ENCODE peak calls at places on chromosomes 12 and 14, in eight cellular contexts. N, S, T, K, A, C, W and P are unnamed samples.

GRCh38 chr14:69183735-69184134 is 7.6 kb upstream of the EXD2 start:
- DNase-seq in N (no peak), S (no peak), T (peak), K (no peak), A (no peak), C (no peak), W (peak), P (no peak)

GRCh38 chr14:65206448-65207096 is 104.3 kb upstream of the MAX start:
- DNase-seq in N (no peak), S (no peak), T (peak), K (no peak), A (no peak), C (no peak), W (no peak), P (no peak)

GRCh38 chr12:5576011-5576410 is 144.1 kb downstream of the NTF3 start:
- DNase-seq in N (no peak), S (no peak), T (no peak), K (no peak), A (no peak), C (no peak), W (no peak), P (no peak)

GRCh38 chr14:80215756-80216581 is 4.7 kb upstream of the DIO2 start:
- DNase-seq in N (no peak), S (no peak), T (peak), K (no peak), A (no peak), C (no peak), W (peak), P (peak)

GRCh38 chr14:23182372-23183014 is 967 bp downstream of the SLC7A8 start:
- DNase-seq in N (peak), S (no peak), T (no peak), K (no peak), A (peak), C (peak), W (peak), P (no peak)

GRCh38 chr12:130987151-130987931 is 33.6 kb downstream of the ADGRD1 start:
- DNase-seq in N (no peak), S (no peak), T (no peak), K (no peak), A (no peak), C (no peak), W (peak), P (no peak)

GRCh38 chr14:23727566-23728335 is 91.6 kb downstream of the DHRS2 start:
- DNase-seq in N (no peak), S (no peak), T (peak), K (no peak), A (no peak), C (no peak), W (peak), P (no peak)

GRCh38 chr14:54730156-54730961 is 163.4 kb downstream of the SAMD4A start:
- DNase-seq in N (no peak), S (no peak), T (peak), K (no peak), A (no peak), C (no peak), W (no peak), P (no peak)

GRCh38 chr12:68435816-68436215 is 103.7 kb upstream of the MDM1 start:
- DNase-seq in N (no peak), S (no peak), T (peak), K (no peak), A (no peak), C (no peak), W (no peak), P (no peak)

GRCh38 chr14:26137161-26137560 is 460.7 kb downstream of the NOVA1 start:
- DNase-seq in N (no peak), S (no peak), T (no peak), K (no peak), A (no peak), C (no peak), W (peak), P (no peak)

GRCh38 chr12:54858562-54858961 is 4.2 kb downstream of the MUCL1 start:
- DNase-seq in N (no peak), S (no peak), T (no peak), K (no peak), A (no peak), C (no peak), W (no peak), P (no peak)

GRCh38 chr12:26287666-26288408 is 92.5 kb downstream of the SSPN start:
- DNase-seq in N (no peak), S (no peak), T (no peak), K (no peak), A (peak), C (no peak), W (no peak), P (no peak)

GRCh38 chr12:19316420-19316819 is 122.9 kb upstream of the AEBP2 start:
- DNase-seq in N (no peak), S (no peak), T (peak), K (no peak), A (no peak), C (no peak), W (no peak), P (no peak)

GRCh38 chr12:124713436-124714082 is 146.1 kb upstream of the NCOR2 start:
- DNase-seq in N (peak), S (no peak), T (peak), K (no peak), A (peak), C (no peak), W (no peak), P (peak)

GRCh38 chr12:118371354-118372282 is 1.1 kb downstream of the TAOK3 start:
- DNase-seq in N (no peak), S (peak), T (no peak), K (no peak), A (no peak), C (peak), W (peak), P (no peak)

DNA sequence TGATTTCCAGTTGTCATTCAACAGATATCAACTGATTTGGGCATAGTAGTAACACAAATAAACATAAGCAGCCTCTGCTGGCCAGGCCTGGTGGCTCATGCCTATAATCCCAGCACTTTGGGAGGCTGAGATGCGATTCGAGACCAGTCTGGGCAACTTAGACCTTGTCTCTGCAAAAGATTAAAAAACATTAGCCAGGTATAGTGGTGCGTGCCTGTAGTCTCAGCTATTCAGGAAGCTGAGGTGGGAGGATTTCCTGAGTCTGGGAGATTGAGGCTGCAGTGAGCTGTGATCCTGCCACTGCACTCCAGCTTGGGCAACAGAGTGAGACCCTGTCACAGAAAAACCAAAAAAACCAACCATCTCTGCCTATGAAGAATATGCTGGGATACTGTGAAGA is 7.1 kb downstream of the METAP2 start:
- DNase-seq in N (no peak), S (no peak), T (no peak), K (no peak), A (no peak), C (no peak), W (no peak), P (no peak)
- TF ChIP-seq CTCF in N (no peak), S (no peak), T (peak), K (no peak), A (no peak), C (no peak), W (peak), P (no peak)

DNA sequence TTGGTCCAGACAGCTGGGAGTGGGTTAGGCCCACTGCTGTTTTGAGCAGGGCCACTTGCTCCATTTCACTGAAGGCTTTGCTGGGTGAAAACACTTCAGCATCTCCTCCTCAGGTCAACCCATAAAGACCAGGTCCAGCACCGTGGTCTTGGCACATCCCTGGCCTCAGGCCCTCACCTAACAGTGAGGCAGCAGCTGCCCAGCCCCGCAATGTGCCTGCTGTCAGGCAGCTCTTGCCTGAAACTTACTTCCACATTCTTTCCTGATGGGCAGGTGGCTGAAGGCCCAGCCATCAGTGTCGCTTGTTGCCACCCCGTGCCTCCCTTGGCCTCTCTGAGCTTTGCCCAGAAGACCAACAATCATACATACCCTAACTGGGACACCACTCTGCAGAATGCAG is 54.4 kb downstream of the ANAPC7 start:
- DNase-seq in N (no peak), S (no peak), T (no peak), K (no peak), A (no peak), C (no peak), W (no peak), P (no peak)
- H3K27ac ChIP-seq in N (no peak), S (no peak), T (no peak), K (no peak), A (no peak), C (no peak), W (peak), P (peak)

GRCh38 chr14:104870368-104871144 is 5.5 kb downstream of the CEP170B start:
- DNase-seq in N (no peak), S (peak), T (no peak), K (peak), A (peak), C (no peak), W (peak), P (peak)

GRCh38 chr14:104873380-104874055 is 8.4 kb downstream of the CEP170B start:
- DNase-seq in N (no peak), S (no peak), T (no peak), K (no peak), A (no peak), C (no peak), W (no peak), P (no peak)

GRCh38 chr14:104871145-104871655 is 6.1 kb downstream of the CEP170B start:
- DNase-seq in N (no peak), S (no peak), T (no peak), K (no peak), A (no peak), C (no peak), W (no peak), P (no peak)

GRCh38 chr14:104872469-104873341 is 7.6 kb downstream of the CEP170B start:
- DNase-seq in N (no peak), S (peak), T (peak), K (no peak), A (no peak), C (no peak), W (peak), P (peak)

DNA sequence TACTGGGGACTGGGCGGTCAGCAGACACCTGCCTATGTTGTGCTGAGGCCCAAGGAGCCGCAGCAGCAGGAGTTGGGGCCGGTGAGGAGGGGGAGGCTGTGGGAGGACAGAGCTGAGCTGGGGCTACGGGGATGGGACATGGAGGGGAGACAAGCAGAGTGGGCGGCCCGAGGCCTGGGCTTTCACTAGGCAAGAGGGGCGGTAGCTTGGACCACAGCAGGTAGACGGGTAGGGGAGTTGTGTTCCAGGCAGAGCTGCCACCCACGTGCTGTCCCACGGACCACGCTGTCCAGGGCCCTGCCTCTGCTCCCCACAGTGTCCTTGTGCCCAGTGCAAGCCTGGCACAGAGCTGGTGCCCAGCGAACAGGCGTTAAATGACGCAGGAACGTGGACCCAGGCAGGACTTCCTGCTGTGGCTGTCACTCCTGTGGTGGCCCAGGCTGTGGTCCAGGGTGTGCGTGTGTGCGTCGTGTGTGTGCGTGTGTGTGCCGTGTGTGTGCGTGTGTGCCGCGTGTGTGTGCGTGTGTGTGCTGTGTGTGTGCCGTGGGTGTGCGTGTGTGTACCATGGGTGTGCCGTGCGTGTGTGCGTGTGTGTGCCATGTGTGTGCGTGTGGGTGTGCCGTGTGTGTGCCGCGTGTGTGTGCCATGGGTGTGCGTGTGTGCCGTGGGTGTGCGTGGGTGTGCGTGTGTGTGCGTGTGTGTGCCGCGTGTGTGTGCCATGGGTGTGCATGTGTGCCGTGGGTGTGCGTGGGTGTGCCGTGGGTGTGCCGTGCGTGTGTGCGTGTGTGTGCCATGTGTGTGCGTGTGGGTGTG is 6.8 kb downstream of the CEP170B start:
- DNase-seq in N (no peak), S (no peak), T (no peak), K (no peak), A (no peak), C (no peak), W (no peak), P (peak)
- TF ChIP-seq CTCF in N (no peak), S (no peak), T (no peak), K (no peak), A (no peak), C (no peak), W (no peak), P (no peak)

DNA sequence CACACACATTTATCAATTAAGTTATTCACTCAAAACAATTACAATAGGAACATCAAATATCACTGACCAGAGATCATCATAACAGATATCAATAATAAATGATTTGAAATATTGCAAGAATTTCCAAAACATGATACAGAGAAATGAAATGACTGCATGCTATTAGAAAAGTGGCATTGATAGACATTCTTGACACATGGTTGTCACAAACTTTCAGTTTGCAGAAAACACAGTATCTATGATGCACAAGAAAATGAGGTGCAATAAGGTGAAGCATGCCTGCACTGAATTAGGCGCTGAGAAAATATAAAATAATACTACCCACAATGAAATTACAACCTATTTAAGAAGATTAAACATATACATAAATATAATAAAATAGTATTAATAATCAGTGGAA is 198.0 kb upstream of the SYT1 start:
- DNase-seq in N (no peak), S (no peak), T (no peak), K (no peak), A (no peak), C (no peak), W (no peak), P (no peak)
- H3K27ac ChIP-seq in N (no peak), S (no peak), T (no peak), K (no peak), A (no peak), C (no peak), W (no peak), P (no peak)

GRCh38 chr14:94307410-94307992 is 14.4 kb upstream of the SERPINA10 start:
- DNase-seq in N (no peak), S (no peak), T (no peak), K (no peak), A (no peak), C (no peak), W (no peak), P (no peak)
- TF ChIP-seq CTCF in N (no peak), S (peak), T (peak), K (no peak), A (no peak), C (no peak), W (peak), P (no peak)

GRCh38 chr12:110579889-110580253 is 3.2 kb downstream of the PPTC7 start:
- DNase-seq in N (no peak), S (no peak), T (no peak), K (no peak), A (no peak), C (no peak), W (no peak), P (no peak)

GRCh38 chr12:110579239-110579888 is 3.8 kb downstream of the PPTC7 start:
- DNase-seq in N (no peak), S (no peak), T (no peak), K (no peak), A (no peak), C (no peak), W (peak), P (no peak)

GRCh38 chr12:110576504-110576903 is 6.6 kb downstream of the PPTC7 start:
- DNase-seq in N (no peak), S (no peak), T (no peak), K (no peak), A (no peak), C (no peak), W (peak), P (no peak)

GRCh38 chr12:110577717-110578521 is 5.2 kb downstream of the PPTC7 start:
- DNase-seq in N (no peak), S (no peak), T (peak), K (no peak), A (no peak), C (no peak), W (peak), P (no peak)

DNA sequence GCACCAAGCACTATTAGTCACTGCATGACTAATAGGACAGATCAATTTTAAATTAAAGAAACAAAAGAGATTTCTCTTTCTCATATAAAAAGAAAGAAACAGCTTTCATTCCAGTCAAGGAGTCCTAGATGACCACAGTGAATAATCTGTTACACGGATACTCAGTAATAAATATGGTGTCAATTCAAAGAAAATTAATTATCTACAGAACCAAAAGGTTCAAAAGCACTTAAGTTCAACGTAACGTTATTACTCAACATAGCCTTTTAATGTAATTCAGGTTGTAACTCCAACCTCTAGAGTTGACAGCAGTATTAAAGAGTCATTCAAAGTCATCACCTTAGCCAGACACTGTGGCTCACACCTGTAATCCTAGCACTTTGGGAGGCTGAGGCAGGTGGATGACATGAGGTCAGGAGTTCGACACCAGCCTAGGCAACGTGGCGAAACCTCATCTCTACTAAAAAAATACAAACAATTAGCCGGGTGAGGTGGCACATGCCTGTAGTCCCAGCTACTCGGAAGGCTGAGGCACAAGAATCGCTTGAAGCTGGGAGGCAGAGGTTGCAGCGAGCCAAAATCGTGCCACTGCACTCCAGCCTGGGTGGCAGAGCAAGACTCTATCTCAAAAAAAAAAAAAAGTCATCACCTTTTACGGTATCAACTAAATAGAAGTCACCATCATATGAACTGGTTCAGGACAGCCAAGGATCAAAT is 4.4 kb downstream of the PPTC7 start:
- DNase-seq in N (no peak), S (no peak), T (no peak), K (no peak), A (no peak), C (no peak), W (peak), P (no peak)
- H3K27ac ChIP-seq in N (peak), S (peak), T (no peak), K (peak), A (no peak), C (no peak), W (no peak), P (peak)

DNA sequence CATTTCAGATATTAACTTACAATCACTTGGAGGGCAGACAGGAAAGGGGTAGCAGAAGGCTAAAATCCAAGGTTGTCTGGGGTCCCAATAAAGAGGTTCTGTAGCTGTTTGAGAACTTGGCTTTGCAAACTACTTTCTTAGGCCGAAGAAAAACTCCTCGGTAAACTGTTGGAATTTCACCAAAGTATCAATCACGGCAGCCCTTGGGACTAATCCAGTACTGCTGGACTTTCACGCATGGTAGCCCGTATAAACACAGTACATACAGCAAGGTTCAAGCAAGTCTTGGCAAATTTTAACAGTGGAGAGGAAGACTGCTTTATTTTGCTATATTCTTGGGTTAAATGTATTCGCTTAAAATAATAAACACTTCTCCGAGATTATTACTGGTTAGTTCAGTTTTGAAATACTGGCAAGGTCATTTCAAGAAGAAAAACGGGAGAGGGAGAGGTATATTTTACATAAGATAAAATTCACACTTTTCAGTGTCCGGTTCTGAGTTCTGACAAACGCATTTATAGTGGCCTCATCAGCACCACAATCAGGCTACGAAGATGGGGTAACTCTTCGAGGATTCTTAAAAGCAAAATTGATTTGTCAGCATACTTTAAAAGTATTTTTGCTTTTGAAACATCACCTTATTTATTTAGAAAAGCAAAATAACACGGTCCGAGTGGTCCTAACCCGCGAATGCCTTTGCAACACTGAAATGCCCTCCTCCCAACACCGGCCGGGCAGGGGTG is 1.3 kb downstream of the SETD3 start:
- DNase-seq in N (no peak), S (no peak), T (peak), K (no peak), A (no peak), C (no peak), W (no peak), P (no peak)
- TF ChIP-seq CTCF in N (no peak), S (no peak), T (no peak), K (no peak), A (no peak), C (no peak), W (no peak), P (no peak)

GRCh38 chr14:51451561-51451960 is 200.1 kb upstream of the FRMD6 start:
- DNase-seq in N (no peak), S (no peak), T (no peak), K (no peak), A (no peak), C (no peak), W (no peak), P (no peak)
- H3K27ac ChIP-seq in N (no peak), S (no peak), T (no peak), K (no peak), A (no peak), C (no peak), W (no peak), P (no peak)

DNA sequence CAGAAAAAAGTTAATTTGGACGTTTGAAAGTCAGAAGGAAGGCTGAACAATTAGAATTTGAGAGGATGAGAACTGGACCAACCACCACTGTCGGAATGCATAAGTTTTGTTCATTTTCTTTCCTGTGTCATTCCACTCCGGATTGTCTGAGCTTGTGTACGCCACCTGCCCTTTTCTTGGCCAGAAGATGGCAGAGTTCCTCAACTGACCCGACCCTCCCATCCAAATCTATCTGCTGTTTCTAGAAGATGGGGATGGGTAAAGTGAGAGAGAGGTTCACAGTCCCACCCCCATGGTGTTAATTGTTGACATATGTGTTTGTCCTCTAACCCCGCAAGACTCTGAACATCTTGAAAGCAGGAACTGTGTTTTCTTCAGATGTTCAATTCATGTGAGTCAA is 388.0 kb downstream of the VRK1 start:
- DNase-seq in N (no peak), S (no peak), T (no peak), K (no peak), A (no peak), C (no peak), W (peak), P (no peak)
- TF ChIP-seq CTCF in N (no peak), S (peak), T (no peak), K (peak), A (no peak), C (no peak), W (peak), P (no peak)